ENCODE peak calls at places on chromosome 5, in ten cellular contexts. T is adrenal gland; Y is gastrocnemius medialis; A is effector memory CD4-positive, alpha-beta T cell; O is CD8-positive, alpha-beta memory T cell; W is fibroblast of lung; Q is BJ; D is PC-3; N is body of pancreas; U is lung. E is an unnamed sample.

GRCh38 chr5:59863777-59864176 is 29.7 kb downstream of the PDE4D start:
- DNase-seq in T (no peak), Y (no peak), A (no peak), O (no peak), W (peak; percentile 24), Q (no peak), D (no peak), N (no peak), U (no peak), E (no peak)

GRCh38 chr5:161047024-161047423 is 195.0 kb upstream of the ATP10B start:
- DNase-seq in T (no peak), Y (no peak), A (no peak), O (no peak), W (no peak), Q (no peak), D (no peak), N (no peak), U (no peak), E (no peak)

GRCh38 chr5:76547242-76547890 is 75.8 kb downstream of the F2RL2 start:
- DNase-seq in T (no peak), Y (no peak), A (peak; percentile 24), O (peak; percentile 82), W (no peak), Q (no peak), D (no peak), N (peak; percentile 43), U (no peak), E (no peak)

GRCh38 chr5:1317921-1318565 is 23.2 kb upstream of the TERT start:
- DNase-seq in T (no peak), Y (no peak), A (no peak), O (no peak), W (no peak), Q (no peak), D (no peak), N (no peak), U (no peak), E (no peak)

GRCh38 chr5:68214472-68215207 is 916 bp upstream of the PIK3R1 start:
- DNase-seq in T (peak; percentile 29), Y (no peak), A (peak; percentile 1), O (no peak), W (no peak), Q (no peak), D (no peak), N (peak; percentile 20), U (no peak), E (no peak)

GRCh38 chr5:1647580-1647979 is 123.8 kb upstream of the LPCAT1 start:
- DNase-seq in T (no peak), Y (no peak), A (no peak), O (no peak), W (no peak), Q (no peak), D (no peak), N (no peak), U (no peak), E (no peak)

GRCh38 chr5:151742870-151743294 is 15.5 kb downstream of the ATOX1 start:
- DNase-seq in T (peak; percentile 64), Y (no peak), A (no peak), O (no peak), W (peak; percentile 66), Q (no peak), D (peak; percentile 77), N (peak; percentile 13), U (no peak), E (peak; percentile 66)

GRCh38 chr5:43711496-43711895 is 108.5 kb downstream of the NNT start:
- DNase-seq in T (no peak), Y (no peak), A (no peak), O (no peak), W (peak; percentile 77), Q (no peak), D (peak; percentile 59), N (no peak), U (no peak), E (no peak)

GRCh38 chr5:141529873-141530272 is 41.0 kb downstream of the PCDHGC5 start:
- DNase-seq in T (no peak), Y (no peak), A (no peak), O (no peak), W (no peak), Q (no peak), D (no peak), N (no peak), U (no peak), E (no peak)
- H3K36me3 ChIP-seq in T (no peaks in the 10 kb centered on the region), Y (peaks cover 66% of the 10 kb centered on the region), A (peaks cover 94% of the 10 kb centered on the region), O (peaks cover 62% of the 10 kb centered on the region), W (no peaks in the 10 kb centered on the region), Q (no peaks in the 10 kb centered on the region), D (peaks cover 41% of the 10 kb centered on the region), N (peaks cover 5% of the 10 kb centered on the region), U (peaks cover 16% of the 10 kb centered on the region), E (no peaks in the 10 kb centered on the region)

GRCh38 chr5:157839157-157839795 is 19.7 kb downstream of the CLINT1 start:
- DNase-seq in T (no peak), Y (no peak), A (no peak), O (no peak), W (no peak), Q (no peak), D (no peak), N (no peak), U (no peak), E (no peak)
- H3K36me3 ChIP-seq in T (no peaks in the 10 kb centered on the region), Y (no peaks in the 10 kb centered on the region), A (no peaks in the 10 kb centered on the region), O (no peaks in the 10 kb centered on the region), W (no peaks in the 10 kb centered on the region), Q (peaks cover 2% of the 10 kb centered on the region), D (peaks cover 7% of the 10 kb centered on the region), N (no peaks in the 10 kb centered on the region), U (no peaks in the 10 kb centered on the region), E (no peaks in the 10 kb centered on the region)

GRCh38 chr5:113172231-113172826 is 195.7 kb downstream of the DCP2 start:
- DNase-seq in T (no peak), Y (no peak), A (no peak), O (no peak), W (no peak), Q (no peak), D (no peak), N (no peak), U (no peak), E (no peak)

GRCh38 chr5:113170707-113171106 is 194.1 kb downstream of the DCP2 start:
- DNase-seq in T (no peak), Y (no peak), A (no peak), O (no peak), W (no peak), Q (no peak), D (no peak), N (no peak), U (no peak), E (no peak)

GRCh38 chr5:113169720-113170119 is 193.1 kb downstream of the DCP2 start:
- DNase-seq in T (no peak), Y (no peak), A (no peak), O (no peak), W (no peak), Q (no peak), D (no peak), N (no peak), U (no peak), E (no peak)

GRCh38 chr5:113167985-113168384 is 191.4 kb downstream of the DCP2 start:
- DNase-seq in T (no peak), Y (no peak), A (no peak), O (no peak), W (no peak), Q (no peak), D (no peak), N (no peak), U (no peak), E (no peak)

GRCh38 chr5:113171520-113171919 is 194.9 kb downstream of the DCP2 start:
- DNase-seq in T (no peak), Y (no peak), A (no peak), O (no peak), W (no peak), Q (no peak), D (no peak), N (no peak), U (no peak), E (no peak)
- H3K36me3 ChIP-seq in T (no peaks in the 10 kb centered on the region), Y (no peaks in the 10 kb centered on the region), A (no peaks in the 10 kb centered on the region), O (no peaks in the 10 kb centered on the region), W (no peaks in the 10 kb centered on the region), Q (no peaks in the 10 kb centered on the region), D (no peaks in the 10 kb centered on the region), N (no peaks in the 10 kb centered on the region), U (no peaks in the 10 kb centered on the region), E (no peaks in the 10 kb centered on the region)

DNA sequence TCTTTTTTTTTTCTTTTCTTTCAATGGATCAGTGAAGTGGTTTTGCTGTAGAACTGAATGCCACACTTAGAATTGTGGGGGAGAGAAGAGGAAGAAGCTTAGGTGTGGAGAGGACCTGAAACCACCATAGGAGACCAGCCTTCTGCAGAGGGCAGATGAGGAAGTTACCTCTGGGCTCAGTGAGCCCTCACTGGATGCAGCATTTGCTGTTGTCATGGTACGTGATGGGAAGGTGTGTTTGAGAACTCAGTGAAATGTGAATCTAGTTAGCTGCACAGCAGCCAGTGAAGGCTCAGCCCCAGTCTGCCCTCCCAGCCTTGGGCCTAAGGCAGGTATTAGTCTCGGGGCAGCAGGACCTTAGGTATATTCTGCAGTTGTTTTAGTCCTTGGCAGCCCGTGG is 17.5 kb downstream of the CYFIP2 start:
- DNase-seq in T (no peak), Y (no peak), A (no peak), O (peak; percentile 40), W (no peak), Q (no peak), D (no peak), N (no peak), U (peak; percentile 26), E (no peak)
- H3K36me3 ChIP-seq in T (no peaks in the 10 kb centered on the region), Y (no peaks in the 10 kb centered on the region), A (peaks cover 32% of the 10 kb centered on the region), O (peaks cover 27% of the 10 kb centered on the region), W (no peaks in the 10 kb centered on the region), Q (no peaks in the 10 kb centered on the region), D (no peaks in the 10 kb centered on the region), N (no peaks in the 10 kb centered on the region), U (no peaks in the 10 kb centered on the region), E (no peaks in the 10 kb centered on the region)

GRCh38 chr5:44809215-44809955 is 638 bp downstream of the MRPS30 start:
- DNase-seq in T (peak; percentile 50), Y (peak; percentile 38), A (peak; percentile 30), O (no peak), W (peak; percentile 73), Q (peak; percentile 8), D (peak; percentile 75), N (peak; percentile 52), U (peak; percentile 38), E (peak; percentile 32)

GRCh38 chr5:44809956-44810276 is 1.2 kb downstream of the MRPS30 start:
- DNase-seq in T (no peak), Y (no peak), A (no peak), O (no peak), W (no peak), Q (no peak), D (no peak), N (no peak), U (no peak), E (no peak)

GRCh38 chr5:44814761-44815160 is 6.0 kb downstream of the MRPS30 start:
- DNase-seq in T (no peak), Y (no peak), A (no peak), O (no peak), W (no peak), Q (no peak), D (no peak), N (no peak), U (no peak), E (no peak)
- H3K36me3 ChIP-seq in T (no peaks in the 10 kb centered on the region), Y (peaks cover 72% of the 10 kb centered on the region), A (peaks cover 56% of the 10 kb centered on the region), O (peaks cover 39% of the 10 kb centered on the region), W (no peaks in the 10 kb centered on the region), Q (peaks cover 1% of the 10 kb centered on the region), D (peaks cover 79% of the 10 kb centered on the region), N (peaks cover 22% of the 10 kb centered on the region), U (peaks cover 18% of the 10 kb centered on the region), E (no peaks in the 10 kb centered on the region)

DNA sequence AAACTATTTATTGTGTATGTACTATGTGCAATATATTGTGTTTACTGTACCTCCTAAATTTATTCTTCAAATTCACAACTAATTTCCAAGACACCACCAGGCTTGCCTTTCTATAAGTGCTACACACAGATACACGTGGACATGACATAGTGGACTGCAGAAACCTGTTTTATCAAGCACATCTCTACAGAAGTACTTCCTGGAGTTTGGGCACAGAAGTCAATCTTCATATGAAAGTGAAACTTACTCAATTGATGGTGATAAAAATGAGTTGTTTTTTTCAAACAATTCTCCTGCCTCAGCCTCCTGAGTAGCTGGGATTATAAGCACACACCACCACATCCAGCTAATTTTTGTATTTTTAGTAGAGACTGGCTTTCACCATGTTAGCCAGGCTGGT is 57.6 kb downstream of the NLN start:
- DNase-seq in T (no peak), Y (no peak), A (no peak), O (no peak), W (no peak), Q (no peak), D (no peak), N (no peak), U (no peak), E (no peak)
- H3K36me3 ChIP-seq in T (no peaks in the 10 kb centered on the region), Y (peaks cover 18% of the 10 kb centered on the region), A (no peaks in the 10 kb centered on the region), O (no peaks in the 10 kb centered on the region), W (peaks cover 2% of the 10 kb centered on the region), Q (peaks cover 2% of the 10 kb centered on the region), D (no peaks in the 10 kb centered on the region), N (no peaks in the 10 kb centered on the region), U (peaks cover 7% of the 10 kb centered on the region), E (no peaks in the 10 kb centered on the region)

E was measured in ovary.